ENCODE peak calls at places on chromosomes 3 and 15, in eight cellular contexts. P is psoas muscle, A is heart left ventricle, H is heart right ventricle, J is Peyer's patch, C is brain microvascular endothelial cell, T is IMR-90, Q is astrocyte. K is an unnamed sample.

GRCh38 chr3:71704915-71705314 is 20.3 kb downstream of the EIF4E3 start:
- DNase-seq in P (no peak), A (no peak), H (no peak), J (no peak), C (no peak), T (no peak), Q (no peak), K (no peak)

GRCh38 chr3:64508140-64508539 is 179.7 kb downstream of the ADAMTS9 start:
- DNase-seq in P (no peak), A (no peak), H (no peak), J (no peak), C (no peak), T (no peak), Q (no peak), K (peak; percentile 35)

GRCh38 chr3:14938964-14939363 is 8.4 kb upstream of the NR2C2 start:
- DNase-seq in P (no peak), A (no peak), H (no peak), J (no peak), C (no peak), T (no peak), Q (no peak), K (no peak)

GRCh38 chr3:98961161-98962155 is 60.0 kb upstream of the DCBLD2 start:
- DNase-seq in P (no peak), A (no peak), H (no peak), J (no peak), C (peak; percentile 84), T (peak; percentile 88), Q (peak; percentile 86), K (peak; percentile 71)

GRCh38 chr3:162760789-162761188 is 1264.2 kb downstream of the OTOL1 start:
- DNase-seq in P (no peak), A (no peak), H (no peak), J (no peak), C (no peak), T (no peak), Q (no peak), K (no peak)

GRCh38 chr3:186200746-186201145 is 91.9 kb upstream of the ETV5 start:
- DNase-seq in P (no peak), A (no peak), H (no peak), J (no peak), C (no peak), T (no peak), Q (no peak), K (no peak)

GRCh38 chr3:71464613-71465012 is 118.9 kb downstream of the FOXP1 start:
- DNase-seq in P (no peak), A (no peak), H (no peak), J (no peak), C (no peak), T (no peak), Q (no peak), K (no peak)

GRCh38 chr3:87359807-87360206 is 83.4 kb upstream of the POU1F1 start:
- DNase-seq in P (no peak), A (no peak), H (no peak), J (no peak), C (no peak), T (no peak), Q (no peak), K (no peak)

GRCh38 chr15:43777293-43777819 is 590 bp upstream of the ELL3 start:
- DNase-seq in P (peak; percentile 76), A (peak; percentile 82), H (peak; percentile 69), J (peak; percentile 91), C (peak; percentile 49), T (peak; percentile 55), Q (peak; percentile 65), K (no peak)

GRCh38 chr3:123610331-123610730 is 25.5 kb upstream of the HACD2 start:
- DNase-seq in P (no peak), A (no peak), H (no peak), J (no peak), C (no peak), T (no peak), Q (no peak), K (no peak)

GRCh38 chr3:127039719-127040118 is 56.8 kb downstream of the PLXNA1 start:
- DNase-seq in P (peak; percentile 7), A (no peak), H (no peak), J (no peak), C (no peak), T (no peak), Q (no peak), K (no peak)

GRCh38 chr3:155202626-155203025 is 90.9 kb downstream of the STRIT1 start:
- DNase-seq in P (no peak), A (no peak), H (no peak), J (no peak), C (no peak), T (peak; percentile 54), Q (no peak), K (no peak)

GRCh38 chr15:43318990-43319771 is 11.2 kb downstream of the LCMT2 start:
- DNase-seq in P (no peak), A (no peak), H (no peak), J (no peak), C (no peak), T (no peak), Q (no peak), K (no peak)

GRCh38 chr15:55823191-55823670 is 80.3 kb upstream of the PRTG start:
- DNase-seq in P (no peak), A (no peak), H (peak; percentile 19), J (no peak), C (peak; percentile 50), T (peak; percentile 71), Q (peak; percentile 96), K (peak; percentile 18)

GRCh38 chr3:98560911-98561310 is 29.1 kb downstream of the GPR15 start:
- DNase-seq in P (no peak), A (no peak), H (no peak), J (no peak), C (no peak), T (no peak), Q (no peak), K (no peak)

GRCh38 chr3:69422751-69423150 is 36.9 kb upstream of the FRMD4B start:
- DNase-seq in P (no peak), A (no peak), H (no peak), J (no peak), C (peak; percentile 33), T (peak; percentile 31), Q (peak; percentile 43), K (no peak)

GRCh38 chr15:34338347-34338746 is 766 bp upstream of the SLC12A6 start:
- DNase-seq in P (no peak), A (no peak), H (no peak), J (no peak), C (no peak), T (no peak), Q (no peak), K (no peak)
- H3K27ac ChIP-seq in P (peak overlapping the region; percentile 91), A (peak overlapping the region; percentile 95), H (peak overlapping the region; percentile 96), J (no peak overlapping the region), C (peak overlapping the region; percentile 83), T (peak overlapping the region; percentile 39), Q (peak overlapping the region; percentile 59), K (peak overlapping the region; percentile 44)

DNA sequence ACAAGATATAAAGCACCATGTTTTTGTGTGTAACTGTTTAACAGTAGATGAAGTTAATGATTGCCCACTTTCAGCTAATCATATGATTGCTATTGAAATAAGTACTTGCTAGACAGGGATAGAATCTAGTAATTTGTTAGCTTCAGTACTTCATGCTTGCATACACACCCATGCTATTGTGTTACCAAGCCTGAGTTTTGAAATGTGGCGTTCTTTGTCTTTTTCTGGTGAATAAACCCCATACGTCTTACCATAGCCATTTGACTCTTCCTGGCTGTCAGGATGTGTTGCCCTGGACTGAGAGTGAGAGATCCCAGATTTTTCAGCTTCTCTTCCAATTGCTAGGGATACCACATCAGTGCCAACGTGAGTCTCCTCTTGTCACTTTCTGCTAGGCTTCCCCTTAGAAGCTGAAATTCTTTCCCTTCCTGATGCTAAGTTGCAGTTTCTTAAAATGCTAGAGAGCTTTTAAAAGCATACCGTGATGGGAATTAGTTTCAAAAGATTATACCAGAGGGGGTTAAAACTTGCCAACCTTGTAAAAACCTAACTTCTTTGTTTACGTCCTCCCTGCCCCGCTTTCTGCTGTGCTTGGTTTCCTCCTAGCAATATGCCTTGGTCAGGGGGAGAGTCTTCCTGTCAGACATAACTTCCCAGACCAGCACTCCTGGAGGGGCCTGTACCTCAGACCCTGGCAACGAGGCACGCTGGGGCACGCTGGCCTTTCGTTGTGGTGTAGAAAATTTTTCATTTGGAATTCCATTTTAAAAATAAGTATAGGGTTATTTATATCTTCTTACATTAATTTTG is 62.9 kb upstream of the ULK4 start:
- DNase-seq in P (no peak), A (no peak), H (no peak), J (peak; percentile 47), C (no peak), T (no peak), Q (no peak), K (no peak)
- H3K27ac ChIP-seq in P (peak overlapping the region; percentile 85), A (peak overlapping the region; percentile 59), H (peak overlapping the region; percentile 76), J (peak overlapping the region; percentile 70), C (peak overlapping the region; percentile 98), T (peak overlapping the region; percentile 71), Q (peak overlapping the region; percentile 95), K (peak overlapping the region; percentile 54)

DNA sequence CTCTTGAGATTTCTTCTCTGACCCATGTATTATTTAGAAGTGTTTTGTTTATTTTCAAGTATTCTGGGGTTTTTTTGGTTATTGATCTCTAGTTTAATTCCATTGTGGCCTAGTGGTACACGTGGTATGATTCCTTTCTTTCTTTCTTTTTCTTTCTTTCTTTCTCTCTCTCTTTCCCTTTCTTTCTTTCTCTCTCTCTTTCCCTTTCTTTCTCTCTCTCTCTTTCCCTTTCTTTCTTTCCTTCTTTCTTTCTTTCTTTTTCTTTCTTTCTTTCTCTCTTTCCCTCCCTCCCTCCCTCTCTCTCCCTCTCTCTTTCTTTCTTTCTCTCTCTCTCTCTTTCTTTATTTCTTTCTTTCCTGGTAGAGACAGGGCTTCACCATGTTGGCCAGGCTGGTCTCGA is 85.7 kb upstream of the UBE2E1 start:
- DNase-seq in P (no peak), A (no peak), H (no peak), J (no peak), C (no peak), T (no peak), Q (no peak), K (no peak)
- H3K27ac ChIP-seq in P (no peak overlapping the region), A (no peak overlapping the region), H (no peak overlapping the region), J (no peak overlapping the region), C (no peak overlapping the region), T (no peak overlapping the region), Q (no peak overlapping the region), K (no peak overlapping the region)

GRCh38 chr15:80745888-80746287 is 33.3 kb upstream of the CEMIP start:
- DNase-seq in P (no peak), A (no peak), H (no peak), J (no peak), C (no peak), T (no peak), Q (no peak), K (no peak)

GRCh38 chr15:80747317-80748053 is 31.7 kb upstream of the CEMIP start:
- DNase-seq in P (no peak), A (no peak), H (no peak), J (no peak), C (no peak), T (no peak), Q (no peak), K (no peak)

GRCh38 chr15:80743189-80743833 is 35.9 kb upstream of the CEMIP start:
- DNase-seq in P (no peak), A (no peak), H (no peak), J (no peak), C (peak; percentile 24), T (peak; percentile 57), Q (no peak), K (no peak)

GRCh38 chr15:80744411-80744810 is 34.8 kb upstream of the CEMIP start:
- DNase-seq in P (no peak), A (no peak), H (no peak), J (no peak), C (no peak), T (no peak), Q (peak; percentile 5), K (no peak)

DNA sequence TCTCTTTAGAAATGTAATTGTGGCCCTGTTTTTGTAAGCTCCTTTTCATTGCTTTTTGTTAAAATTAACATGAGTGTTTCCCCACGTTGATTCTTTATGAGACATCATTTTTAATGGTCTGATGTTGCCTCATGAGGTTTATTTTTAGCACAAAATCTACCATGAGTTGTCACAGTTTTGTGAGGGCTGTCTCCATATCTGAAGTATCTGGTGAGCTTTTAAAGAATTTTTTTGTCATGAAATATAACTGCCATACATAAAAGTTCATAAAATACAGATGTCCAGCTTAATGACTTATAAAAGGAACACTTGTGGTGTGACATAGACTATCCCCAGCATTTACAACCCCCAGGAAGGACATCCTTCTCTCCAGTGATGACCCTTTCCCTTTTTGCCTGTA is 34.3 kb upstream of the CEMIP start:
- DNase-seq in P (no peak), A (no peak), H (no peak), J (no peak), C (no peak), T (peak; percentile 60), Q (peak; percentile 38), K (no peak)
- H3K27ac ChIP-seq in P (no peak overlapping the region), A (no peak overlapping the region), H (no peak overlapping the region), J (no peak overlapping the region), C (no peak overlapping the region), T (no peak overlapping the region), Q (no peak overlapping the region), K (no peak overlapping the region)

K was measured in foreskin keratinocyte.